ENCODE peak calls at places on chromosome 7, in nine cellular contexts. W is heart left ventricle; Z is choroid plexus epithelial cell; J is lower lobe of right lung; B is fibroblast of the aortic adventitia; H is HFF-Myc; K is AG04450; F is CD8-positive, alpha-beta T cell; I is GM20000. Q is an unnamed sample.

GRCh38 chr7:90988996-90989765 is 275.1 kb upstream of the FZD1 start:
- DNase-seq in W (no peak), Z (no peak), J (no peak), B (no peak), H (no peak), K (no peak), F (no peak), I (no peak), Q (no peak)

GRCh38 chr7:27180431-27181175 is 4.4 kb downstream of the HOXA11 start:
- DNase-seq in W (no peak), Z (no peak), J (no peak), B (no peak), H (no peak), K (no peak), F (no peak), I (no peak), Q (no peak)

GRCh38 chr7:149662591-149663095 is 110.7 kb downstream of the ZNF467 start:
- DNase-seq in W (peak; percentile 58), Z (peak; percentile 64), J (peak; percentile 70), B (peak; percentile 60), H (peak; percentile 16), K (no peak), F (peak; percentile 59), I (peak; percentile 61), Q (peak; percentile 57)

GRCh38 chr7:130356760-130357611 is 12.4 kb downstream of the CPA5 start:
- DNase-seq in W (peak; percentile 47), Z (peak; percentile 95), J (no peak), B (peak; percentile 84), H (peak; percentile 82), K (peak; percentile 79), F (no peak), I (no peak), Q (no peak)

GRCh38 chr7:34083440-34083839 is 178.1 kb downstream of the BMPER start:
- DNase-seq in W (no peak), Z (peak; percentile 39), J (no peak), B (peak; percentile 57), H (no peak), K (no peak), F (no peak), I (no peak), Q (no peak)

GRCh38 chr7:106070567-106071254 is 41.4 kb downstream of the SYPL1 start:
- DNase-seq in W (no peak), Z (no peak), J (no peak), B (no peak), H (no peak), K (no peak), F (no peak), I (no peak), Q (no peak)

GRCh38 chr7:27605283-27605682 is 57.4 kb downstream of the HIBADH start:
- DNase-seq in W (no peak), Z (peak; percentile 24), J (no peak), B (no peak), H (no peak), K (no peak), F (no peak), I (no peak), Q (no peak)

GRCh38 chr7:74355091-74355490 is 65.9 kb downstream of the CLIP2 start:
- DNase-seq in W (peak; percentile 43), Z (peak; percentile 88), J (no peak), B (peak; percentile 85), H (peak; percentile 78), K (peak; percentile 49), F (no peak), I (no peak), Q (no peak)

GRCh38 chr7:158061031-158061630 is 526.5 kb downstream of the PTPRN2 start:
- DNase-seq in W (no peak), Z (no peak), J (no peak), B (no peak), H (no peak), K (no peak), F (no peak), I (no peak), Q (no peak)

GRCh38 chr7:516606-517456 is 2.8 kb downstream of the PDGFA start:
- DNase-seq in W (peak; percentile 72), Z (peak; percentile 73), J (no peak), B (peak; percentile 74), H (no peak), K (no peak), F (no peak), I (no peak), Q (no peak)

GRCh38 chr7:127865466-127865865 is 165.8 kb downstream of the LRRC4 start:
- DNase-seq in W (no peak), Z (peak; percentile 80), J (no peak), B (peak; percentile 50), H (peak; percentile 15), K (no peak), F (no peak), I (no peak), Q (no peak)

GRCh38 chr7:52959336-52959735 is 76.1 kb upstream of the POM121L12 start:
- DNase-seq in W (no peak), Z (no peak), J (no peak), B (no peak), H (peak; percentile 36), K (no peak), F (no peak), I (no peak), Q (no peak)

GRCh38 chr7:99490878-99491277 is 9.2 kb downstream of the ZNF394 start:
- DNase-seq in W (no peak), Z (no peak), J (no peak), B (no peak), H (no peak), K (no peak), F (no peak), I (no peak), Q (no peak)

GRCh38 chr7:99493823-99494222 is 6.3 kb downstream of the ZNF394 start:
- DNase-seq in W (no peak), Z (no peak), J (no peak), B (no peak), H (no peak), K (no peak), F (no peak), I (no peak), Q (no peak)

GRCh38 chr7:99485094-99485493 is 12.4 kb downstream of the ZNF789 start:
- DNase-seq in W (no peak), Z (no peak), J (no peak), B (no peak), H (no peak), K (no peak), F (no peak), I (no peak), Q (no peak)

GRCh38 chr7:99489235-99489634 is 10.8 kb downstream of the ZNF394 start:
- DNase-seq in W (no peak), Z (no peak), J (no peak), B (no peak), H (no peak), K (no peak), F (no peak), I (no peak), Q (no peak)
- TF ChIP-seq CTCF in W (no peak), Z (no peak), J (no peak), B (no peak), H (no peak), K (no peak), F (no peak), I (no peak), Q (no peak)

GRCh38 chr7:45625067-45625466 is 50.9 kb downstream of the ADCY1 start:
- DNase-seq in W (no peak), Z (no peak), J (no peak), B (no peak), H (no peak), K (no peak), F (no peak), I (no peak), Q (peak; percentile 1)

GRCh38 chr7:45625714-45626440 is 51.7 kb downstream of the ADCY1 start:
- DNase-seq in W (no peak), Z (no peak), J (no peak), B (no peak), H (no peak), K (no peak), F (no peak), I (no peak), Q (peak; percentile 9)

GRCh38 chr7:45626441-45627430 is 52.6 kb downstream of the ADCY1 start:
- DNase-seq in W (no peak), Z (peak; percentile 4), J (no peak), B (no peak), H (no peak), K (no peak), F (no peak), I (no peak), Q (peak; percentile 5)

GRCh38 chr7:45624392-45624760 is 50.2 kb downstream of the ADCY1 start:
- DNase-seq in W (no peak), Z (no peak), J (no peak), B (no peak), H (no peak), K (no peak), F (no peak), I (no peak), Q (peak; percentile 2)

GRCh38 chr7:45627691-45628456 is 53.7 kb downstream of the ADCY1 start:
- DNase-seq in W (no peak), Z (no peak), J (no peak), B (no peak), H (no peak), K (no peak), F (no peak), I (no peak), Q (no peak)
- TF ChIP-seq CTCF in W (no peak), Z (no peak), J (no peak), B (no peak), H (no peak), K (no peak), F (no peak), I (no peak), Q (no peak)

GRCh38 chr7:84193787-84194186 is 802 bp downstream of the SEMA3A start:
- DNase-seq in W (no peak), Z (no peak), J (no peak), B (peak; percentile 49), H (no peak), K (no peak), F (no peak), I (no peak), Q (no peak)

GRCh38 chr7:84195295-84196006 is 862 bp upstream of the SEMA3A start:
- DNase-seq in W (no peak), Z (peak; percentile 32), J (no peak), B (no peak), H (no peak), K (no peak), F (no peak), I (no peak), Q (no peak)

GRCh38 chr7:84196007-84196551 is 1.5 kb upstream of the SEMA3A start:
- DNase-seq in W (peak; percentile 20), Z (peak; percentile 79), J (no peak), B (peak; percentile 81), H (no peak), K (no peak), F (no peak), I (no peak), Q (no peak)

GRCh38 chr7:84191842-84192241 is 2.7 kb downstream of the SEMA3A start:
- DNase-seq in W (no peak), Z (no peak), J (no peak), B (peak; percentile 61), H (no peak), K (no peak), F (no peak), I (no peak), Q (no peak)

GRCh38 chr7:84194484-84195260 is at the start of gene SEMA3A:
- DNase-seq in W (peak; percentile 32), Z (peak; percentile 87), J (no peak), B (peak; percentile 89), H (peak; percentile 79), K (peak; percentile 70), F (peak; percentile 25), I (peak; percentile 5), Q (no peak)
- TF ChIP-seq CTCF in W (no peak), Z (peak; percentile 9), J (no peak), B (no peak), H (no peak), K (peak; percentile 6), F (no peak), I (no peak), Q (no peak)

GRCh38 chr7:1912472-1913289 is 242.6 kb downstream of the ELFN1 start:
- DNase-seq in W (peak; percentile 55), Z (peak; percentile 79), J (no peak), B (peak; percentile 71), H (no peak), K (peak; percentile 75), F (peak; percentile 15), I (no peak), Q (no peak)
- TF ChIP-seq CTCF in W (no peak), Z (peak; percentile 55), J (no peak), B (peak; percentile 58), H (peak; percentile 25), K (peak; percentile 60), F (no peak), I (no peak), Q (no peak)